ENCODE peak calls at places on chromosomes 4 and X, in five cellular contexts. N is right lobe of liver, D is fibroblast of the aortic adventitia, O is BJ, K is HL-60. V is an unnamed sample.
A peak's percentile ranks its signal among the peaks of the same experiment; 100 is the strongest.

GRCh38 chrX:2502668-2503519 is 2.1 kb upstream of the DHRSX start:
- DNase-seq in D (peak; percentile 23), O (no peak), N (no peak), K (no peak), V (peak; percentile 25)

GRCh38 chr4:8906668-8906970 is 35.0 kb upstream of the HMX1 start:
- DNase-seq in D (no peak), O (no peak), K (no peak), N (peak; percentile 35), V (no peak)

GRCh38 chrX:15206306-15206705 is 63.6 kb downstream of the ASB9 start:
- DNase-seq in D (no peak), K (no peak), O (no peak), N (no peak), V (no peak)

GRCh38 chr4:473575-474457 is 25.1 kb downstream of the ZNF721 start:
- DNase-seq in D (peak; percentile 100), K (peak; percentile 99), O (peak; percentile 93), N (peak; percentile 95), V (peak; percentile 100)

GRCh38 chr4:173130671-173131070 is 37.9 kb upstream of the GALNT7 start:
- DNase-seq in O (no peak), D (no peak), K (no peak), N (no peak), V (no peak)

GRCh38 chr4:67871867-67872266 is 11.9 kb downstream of the TMPRSS11D start:
- DNase-seq in O (no peak), D (peak; percentile 66), K (peak; percentile 28), N (no peak), V (peak; percentile 77)

GRCh38 chr4:37673523-37674192 is 12.5 kb downstream of the RELL1 start:
- DNase-seq in D (no peak), N (no peak), O (no peak), K (no peak), V (no peak)

GRCh38 chrX:71198066-71198465 is 25.0 kb upstream of the GJB1 start:
- DNase-seq in D (no peak), K (peak; percentile 57), N (no peak), O (no peak), V (no peak)

GRCh38 chrX:38816158-38816557 is 14.9 kb downstream of the MID1IP1 start:
- DNase-seq in K (no peak), N (no peak), O (no peak), D (no peak), V (peak; percentile 22)

GRCh38 chr4:13329963-13330362 is 154.2 kb downstream of the RAB28 start:
- DNase-seq in K (no peak), N (no peak), O (no peak), D (peak; percentile 66), V (peak; percentile 36)

DNA sequence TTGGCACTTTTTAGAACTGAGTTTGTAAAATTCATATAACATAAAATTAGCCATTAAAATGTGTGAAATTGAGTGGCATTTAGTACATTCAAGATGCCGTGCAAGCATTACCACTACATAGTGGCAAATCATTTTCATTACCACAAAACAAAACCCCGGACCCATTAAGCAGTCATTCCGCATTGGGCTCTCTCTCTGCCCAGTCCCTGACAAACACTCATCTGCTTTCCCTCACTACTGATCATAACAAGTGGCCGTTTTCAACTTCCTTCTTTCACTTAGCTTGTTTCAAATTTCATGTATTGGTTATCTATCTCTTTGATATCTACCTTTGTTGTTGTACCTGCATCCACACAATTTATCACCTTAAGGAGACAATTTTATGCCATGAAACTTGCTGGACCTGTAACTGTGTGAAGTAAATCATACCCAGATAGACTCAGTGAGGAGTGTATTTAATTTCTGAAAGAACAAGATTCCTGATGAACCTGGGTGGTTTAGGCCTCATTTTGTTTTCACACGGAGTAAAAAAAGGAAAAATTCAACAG is 202.1 kb downstream of the OR13H1 start:
- DNase-seq in O (no peak), N (no peak), K (no peak), D (no peak), V (no peak)
- H3K4me3 ChIP-seq in O (no peak overlapping the region), N (no peak overlapping the region), K (no peak overlapping the region), D (no peak overlapping the region), V (no peak overlapping the region)

GRCh38 chrX:13506574-13506973 is 62.8 kb upstream of the EGFL6 start:
- DNase-seq in O (no peak), D (peak; percentile 82), N (no peak), K (peak; percentile 40), V (peak; percentile 69)
- TF ChIP-seq CTCF in O (peak; percentile 57), D (peak; percentile 84), N (peak; percentile 80), K (peak; percentile 7), V (peak; percentile 77)

GRCh38 chr4:77652237-77652897 is 46.7 kb downstream of the CXCL13 start:
- DNase-seq in O (no peak), D (no peak), K (no peak), N (no peak), V (peak; percentile 7)
- H3K4me3 ChIP-seq in O (no peak overlapping the region), D (no peak overlapping the region), K (no peak overlapping the region), N (no peak overlapping the region), V (no peak overlapping the region)

DNA sequence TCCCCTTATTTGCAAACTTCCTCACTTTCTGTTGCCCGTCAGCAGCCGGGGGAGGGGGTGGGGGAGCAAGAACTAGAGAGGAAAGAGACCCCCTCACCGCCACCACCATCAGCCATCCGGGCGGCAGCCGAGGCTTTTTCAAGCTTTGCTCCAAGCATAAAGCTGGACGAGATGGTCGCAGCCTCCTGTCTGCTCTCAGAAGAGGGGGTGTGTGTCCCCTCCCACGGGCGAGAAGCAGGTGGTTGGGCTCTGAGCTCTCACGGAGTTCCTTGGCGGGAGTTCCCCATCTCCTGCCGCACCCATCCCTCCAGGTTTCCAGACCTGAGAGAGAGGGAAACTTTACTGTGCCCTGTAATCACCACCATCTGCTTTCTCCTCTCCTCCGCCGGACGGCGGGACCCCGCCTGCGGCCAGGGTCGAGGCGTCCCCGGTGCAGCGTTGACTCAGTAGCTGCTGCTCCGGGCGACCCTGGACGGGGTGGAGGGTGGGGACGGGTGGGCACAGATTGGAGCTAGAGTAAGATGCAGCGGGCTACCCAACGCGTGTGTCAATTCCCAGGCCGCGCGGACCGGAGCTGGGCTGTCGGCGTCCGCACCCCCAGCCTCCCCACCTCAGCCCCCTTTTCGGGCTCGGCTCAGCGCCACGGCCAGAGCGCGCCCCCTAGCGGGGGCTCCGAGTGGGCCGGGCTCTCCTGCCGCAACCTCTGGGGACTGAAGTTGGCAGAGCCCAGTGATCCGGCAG is 4.8 kb upstream of the ARX start:
- DNase-seq in K (no peak), O (no peak), D (no peak), N (no peak), V (no peak)
- TF ChIP-seq CTCF in K (no peak), O (peak; percentile 52), D (peak; percentile 46), N (peak; percentile 19), V (peak; percentile 49)

DNA sequence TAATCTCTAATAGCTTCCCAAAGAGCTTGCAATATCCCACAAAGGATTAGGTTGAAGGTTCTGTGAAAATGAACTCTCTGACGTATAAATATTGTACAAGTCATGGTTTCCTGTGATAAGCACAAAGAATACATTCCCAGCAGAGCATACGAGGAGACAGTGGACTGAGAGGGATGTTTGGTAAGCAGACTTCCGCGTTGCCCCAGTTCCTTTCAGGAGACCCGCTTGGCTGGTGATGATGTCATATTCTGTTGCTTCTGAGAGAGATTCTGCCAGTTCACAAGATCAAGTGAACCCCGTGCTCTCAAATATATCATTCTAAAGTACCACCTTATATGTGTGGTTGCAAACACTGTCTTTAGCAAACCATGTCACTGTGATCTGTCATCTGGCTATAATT is 323.9 kb upstream of the CASK start:
- DNase-seq in N (no peak), O (no peak), K (no peak), D (peak; percentile 1), V (peak; percentile 34)
- H3K4me3 ChIP-seq in N (no peak overlapping the region), O (no peak overlapping the region), K (no peak overlapping the region), D (no peak overlapping the region), V (peak overlapping the region; percentile 17)

GRCh38 chr4:170716868-170717267 is 627.1 kb upstream of the AADAT start:
- DNase-seq in N (no peak), K (no peak), O (no peak), D (peak; percentile 10), V (peak; percentile 61)
- TF ChIP-seq CTCF in N (no peak), K (no peak), O (no peak), D (no peak), V (peak; percentile 66)

GRCh38 chr4:24952667-24953066 is 39.8 kb upstream of the CCDC149 start:
- DNase-seq in K (no peak), D (no peak), O (no peak), N (no peak), V (no peak)
- H3K4me3 ChIP-seq in K (no peak overlapping the region), D (no peak overlapping the region), O (no peak overlapping the region), N (no peak overlapping the region), V (no peak overlapping the region)

GRCh38 chr4:143335979-143336827 is 473 bp upstream of the GAB1 start:
- DNase-seq in O (peak; percentile 55), D (peak; percentile 92), N (peak; percentile 97), K (peak; percentile 47), V (peak; percentile 92)

GRCh38 chr4:143338313-143338712 is 1.6 kb downstream of the GAB1 start:
- DNase-seq in K (no peak), O (no peak), D (no peak), N (no peak), V (no peak)

GRCh38 chr4:143339497-143339896 is 2.8 kb downstream of the GAB1 start:
- DNase-seq in K (no peak), O (no peak), D (no peak), N (no peak), V (no peak)

GRCh38 chr4:143336828-143337599 is at the start of gene GAB1:
- DNase-seq in O (no peak), N (peak; percentile 91), K (peak; percentile 9), D (peak; percentile 62), V (peak; percentile 78)

GRCh38 chr4:143337600-143338287 is 1.1 kb downstream of the GAB1 start:
- DNase-seq in K (peak; percentile 15), N (peak; percentile 84), O (no peak), D (peak; percentile 70), V (peak; percentile 73)
- TF ChIP-seq CTCF in K (no peak), N (no peak), O (no peak), D (peak; percentile 11), V (peak; percentile 32)

V was measured in choroid plexus epithelial cell.